ENCODE peak calls at places on chromosomes 2 and 18, in five cellular contexts. W is H1, Z is H9, S is mesenchymal stem cell, O is trophoblast cell. B is an unnamed sample.
A peak's percentile ranks its signal among the peaks of the same experiment; 100 is the strongest.

GRCh38 chr2:120374821-120375220 is 28.9 kb downstream of the INHBB start:
- DNase-seq in W (no peak), Z (no peak), S (no peak), O (no peak), B (no peak)

GRCh38 chr2:161426788-161427412 is 10.8 kb downstream of the TBR1 start:
- DNase-seq in W (no peak), Z (peak; percentile 41), S (peak; percentile 41), O (no peak), B (peak; percentile 24)

GRCh38 chr2:53033416-53033815 is 734.2 kb upstream of the CHAC2 start:
- DNase-seq in W (no peak), Z (no peak), S (peak; percentile 8), O (no peak), B (no peak)

GRCh38 chr18:23689031-23689615 is at the start of gene LAMA3:
- DNase-seq in W (no peak), Z (no peak), S (peak; percentile 33), O (peak; percentile 47), B (peak; percentile 48)

GRCh38 chr2:168119519-168120141 is 127.8 kb downstream of the STK39 start:
- DNase-seq in W (no peak), Z (no peak), S (peak; percentile 70), O (peak; percentile 77), B (peak; percentile 69)

GRCh38 chr2:239657992-239658391 is 257.2 kb upstream of the HDAC4 start:
- DNase-seq in W (no peak), Z (no peak), S (no peak), O (no peak), B (no peak)

GRCh38 chr18:24443870-24444269 is 16.6 kb upstream of the HRH4 start:
- DNase-seq in W (no peak), Z (no peak), S (no peak), O (no peak), B (no peak)

GRCh38 chr18:13437801-13438506 is 219.4 kb downstream of the LDLRAD4 start:
- DNase-seq in W (no peak), Z (no peak), S (no peak), O (no peak), B (no peak)

GRCh38 chr2:169073972-169074751 is 4.8 kb downstream of the DHRS9 start:
- DNase-seq in W (no peak), Z (no peak), S (no peak), O (peak; percentile 56), B (no peak)

GRCh38 chr2:195238366-195238765 is 418.7 kb upstream of the SLC39A10 start:
- DNase-seq in W (no peak), Z (no peak), S (no peak), O (no peak), B (no peak)

GRCh38 chr18:58552057-58552461 is 76.8 kb downstream of the ALPK2 start:
- DNase-seq in W (no peak), Z (no peak), S (peak; percentile 45), O (peak; percentile 37), B (no peak)

GRCh38 chr2:128422571-128422970 is 103.9 kb upstream of the HS6ST1 start:
- DNase-seq in W (no peak), Z (peak; percentile 4), S (peak; percentile 44), O (peak; percentile 95), B (no peak)

GRCh38 chr2:235027558-235028214 is 75.9 kb downstream of the SH3BP4 start:
- DNase-seq in W (no peak), Z (no peak), S (peak; percentile 49), O (no peak), B (no peak)

GRCh38 chr2:168766600-168766999 is 35.8 kb upstream of the NOSTRIN start:
- DNase-seq in W (no peak), Z (no peak), S (no peak), O (peak; percentile 79), B (no peak)

GRCh38 chr2:8355046-8355445 is 326.8 kb upstream of the ID2 start:
- DNase-seq in W (no peak), Z (no peak), S (no peak), O (no peak), B (no peak)
- H2BK12ac ChIP-seq in W (no peak overlapping the region), Z (no peak overlapping the region), S (no peak overlapping the region), O (no peak overlapping the region), B (no peak overlapping the region)

GRCh38 chr18:11909081-11909410 is 929 bp upstream of the MPPE1 start:
- DNase-seq in W (no peak), Z (no peak), S (peak; percentile 43), O (peak; percentile 26), B (no peak)
- H2BK12ac ChIP-seq in W (no peak overlapping the region), Z (no peak overlapping the region), S (no peak overlapping the region), O (no peak overlapping the region), B (no peak overlapping the region)

GRCh38 chr2:68050353-68050752 is 12.5 kb downstream of the C1D start:
- DNase-seq in W (no peak), Z (no peak), S (no peak), O (no peak), B (no peak)

GRCh38 chr2:68046642-68047240 is 16.1 kb downstream of the C1D start:
- DNase-seq in W (no peak), Z (no peak), S (no peak), O (no peak), B (no peak)

GRCh38 chr2:68043719-68044498 is 18.9 kb downstream of the C1D start:
- DNase-seq in W (no peak), Z (no peak), S (peak; percentile 86), O (no peak), B (no peak)

GRCh38 chr2:68045337-68045736 is 17.5 kb downstream of the C1D start:
- DNase-seq in W (no peak), Z (no peak), S (peak; percentile 65), O (no peak), B (no peak)

GRCh38 chr2:68046224-68046623 is 16.6 kb downstream of the C1D start:
- DNase-seq in W (no peak), Z (no peak), S (no peak), O (no peak), B (no peak)
- H2BK12ac ChIP-seq in W (no peak overlapping the region), Z (no peak overlapping the region), S (no peak overlapping the region), O (no peak overlapping the region), B (no peak overlapping the region)

DNA sequence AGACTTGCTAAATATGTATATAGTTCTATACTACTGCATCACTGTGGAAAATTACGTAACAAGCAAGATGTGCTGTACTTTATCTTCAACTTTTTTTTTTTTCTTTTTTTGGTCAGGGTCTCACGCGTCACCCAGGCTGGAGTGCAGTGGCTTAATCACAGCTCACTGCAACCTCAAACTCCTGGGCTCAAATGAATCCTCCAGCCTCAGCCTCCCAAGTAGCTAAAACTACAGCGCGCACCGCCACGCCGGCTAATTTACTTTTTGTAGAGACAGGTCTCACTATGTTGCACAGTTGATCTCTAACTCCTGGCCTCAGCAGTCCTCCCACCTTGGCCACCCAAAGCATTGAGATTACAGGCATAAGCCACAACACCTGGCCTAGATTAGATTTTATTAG is 68.0 kb downstream of the COX7A2L start:
- DNase-seq in W (no peak), Z (no peak), S (no peak), O (no peak), B (no peak)
- H2BK12ac ChIP-seq in W (no peak overlapping the region), Z (no peak overlapping the region), S (no peak overlapping the region), O (no peak overlapping the region), B (no peak overlapping the region)

GRCh38 chr18:59902180-59902992 is 2.6 kb downstream of the PMAIP1 start:
- DNase-seq in W (no peak), Z (no peak), S (peak; percentile 88), O (no peak), B (no peak)
- H2BK12ac ChIP-seq in W (no peak overlapping the region), Z (no peak overlapping the region), S (no peak overlapping the region), O (no peak overlapping the region), B (no peak overlapping the region)

GRCh38 chr2:96176661-96177060 is 31.4 kb upstream of the DUSP2 start:
- DNase-seq in W (no peak), Z (no peak), S (no peak), O (no peak), B (no peak)
- H2BK12ac ChIP-seq in W (no peak overlapping the region), Z (no peak overlapping the region), S (no peak overlapping the region), O (no peak overlapping the region), B (no peak overlapping the region)